ENCODE peak calls at places on chromosomes 16 and 17, in seven cellular contexts. L is A549, G is suprapubic skin, O is ovary, C is stomach, H is esophagus muscularis mucosa, Z is tibial nerve. S is an unnamed sample. For H3K9me3, the result is how much of the 10 kb centered on the place peaks cover.

GRCh38 chr17:17491546-17491988 is 4.6 kb downstream of the RASD1 start:
- DNase-seq in L (no peak), G (peak), O (no peak), C (no peak), H (no peak), Z (no peak), S (peak)

GRCh38 chr17:78476149-78476548 is 97.7 kb downstream of the PGS1 start:
- DNase-seq in L (no peak), G (no peak), O (no peak), C (no peak), H (no peak), Z (no peak), S (no peak)

GRCh38 chr17:65137076-65137935 is at the start of gene RGS9:
- DNase-seq in L (peak), G (peak), O (peak), C (peak), H (peak), Z (peak), S (peak)

GRCh38 chr16:30967795-30968194 is 10.2 kb downstream of the SETD1A start:
- DNase-seq in L (no peak), G (no peak), O (no peak), C (no peak), H (no peak), Z (no peak), S (no peak)

GRCh38 chr16:46970089-46970488 is 3.4 kb downstream of the DNAJA2 start:
- DNase-seq in L (no peak), G (no peak), O (no peak), C (peak), H (no peak), Z (no peak), S (no peak)

GRCh38 chr17:65723356-65723928 is 162.0 kb upstream of the AXIN2 start:
- DNase-seq in L (no peak), G (no peak), O (no peak), C (no peak), H (no peak), Z (no peak), S (no peak)

GRCh38 chr17:78375401-78376079 is 2.9 kb upstream of the PGS1 start:
- DNase-seq in L (peak), G (no peak), O (no peak), C (no peak), H (no peak), Z (no peak), S (peak)

GRCh38 chr17:66652840-66653507 is 181.9 kb upstream of the CACNG5 start:
- DNase-seq in L (no peak), G (no peak), O (no peak), C (no peak), H (no peak), Z (no peak), S (no peak)

GRCh38 chr17:17089796-17090641 is 47.8 kb downstream of the MPRIP start:
- DNase-seq in L (no peak), G (no peak), O (no peak), C (no peak), H (no peak), Z (peak), S (peak)

GRCh38 chr17:62963296-62963695 is 2.7 kb upstream of the TANC2 start:
- DNase-seq in L (peak), G (no peak), O (no peak), C (no peak), H (no peak), Z (no peak), S (no peak)

GRCh38 chr17:77948690-77949114 is 9.8 kb upstream of the TNRC6C start:
- DNase-seq in L (peak), G (no peak), O (no peak), C (no peak), H (no peak), Z (no peak), S (no peak)

GRCh38 chr16:1154291-1154886 is 1.5 kb downstream of the CACNA1H start:
- DNase-seq in L (peak), G (no peak), O (peak), C (no peak), H (no peak), Z (no peak), S (peak)

GRCh38 chr17:75346906-75347305 is 57.7 kb upstream of the SLC25A19 start:
- DNase-seq in L (no peak), G (no peak), O (no peak), C (no peak), H (no peak), Z (no peak), S (no peak)

GRCh38 chr16:89009343-89010209 is 32.6 kb upstream of the CBFA2T3 start:
- DNase-seq in L (no peak), G (peak), O (no peak), C (no peak), H (no peak), Z (no peak), S (peak)

GRCh38 chr17:64148699-64149098 is 18.8 kb upstream of the ERN1 start:
- DNase-seq in L (peak), G (no peak), O (no peak), C (peak), H (no peak), Z (no peak), S (no peak)

GRCh38 chr17:50221500-50222480 is 20.4 kb upstream of the COL1A1 start:
- DNase-seq in L (no peak), G (no peak), O (peak), C (no peak), H (peak), Z (no peak), S (peak)

GRCh38 chr16:57012353-57012752 is 23.0 kb downstream of the NLRC5 start:
- DNase-seq in L (no peak), G (no peak), O (no peak), C (no peak), H (no peak), Z (no peak), S (no peak)

GRCh38 chr16:51666821-51667220 is 515.8 kb upstream of the SALL1 start:
- DNase-seq in L (no peak), G (no peak), O (no peak), C (no peak), H (no peak), Z (no peak), S (no peak)

GRCh38 chr16:54283735-54284318 is 2.8 kb downstream of the IRX3 start:
- DNase-seq in L (no peak), G (peak), O (peak), C (no peak), H (no peak), Z (no peak), S (no peak)

GRCh38 chr16:81448154-81449131 is 3.8 kb downstream of the CMIP start:
- DNase-seq in L (no peak), G (no peak), O (no peak), C (peak), H (no peak), Z (no peak), S (no peak)

GRCh38 chr16:1159325-1159972 is 6.5 kb downstream of the CACNA1H start:
- DNase-seq in L (no peak), G (no peak), O (peak), C (no peak), H (no peak), Z (no peak), S (no peak)

GRCh38 chr17:49565948-49566491 is 9.7 kb upstream of the NXPH3 start:
- DNase-seq in L (no peak), G (no peak), O (peak), C (peak), H (peak), Z (peak), S (peak)

GRCh38 chr17:21146362-21147021 is 19.7 kb downstream of the DHRS7B start:
- DNase-seq in L (no peak), G (no peak), O (no peak), C (no peak), H (no peak), Z (no peak), S (no peak)

GRCh38 chr17:75064460-75064859 is 17.4 kb downstream of the KCTD2 start:
- DNase-seq in L (no peak), G (no peak), O (no peak), C (no peak), H (no peak), Z (no peak), S (no peak)

GRCh38 chr17:78192616-78193015 is 5.5 kb downstream of the AFMID start:
- DNase-seq in L (no peak), G (no peak), O (no peak), C (no peak), H (no peak), Z (no peak), S (no peak)

GRCh38 chr16:88296437-88297177 is 86.2 kb upstream of the ZNF469 start:
- DNase-seq in L (no peak), G (no peak), O (no peak), C (no peak), H (no peak), Z (no peak), S (no peak)

GRCh38 chr17:78300962-78301820 is 58.7 kb downstream of the SOCS3 start:
- DNase-seq in L (peak), G (no peak), O (no peak), C (no peak), H (no peak), Z (no peak), S (no peak)

GRCh38 chr16:56657555-56658430 is at the start of gene MT1F:
- DNase-seq in L (peak), G (peak), O (no peak), C (peak), H (no peak), Z (peak), S (peak)

GRCh38 chr16:83728518-83728917 is 79.3 kb upstream of the HSBP1 start:
- DNase-seq in L (no peak), G (no peak), O (no peak), C (no peak), H (no peak), Z (no peak), S (no peak)

GRCh38 chr17:17835415-17836249 is 1.2 kb downstream of the SREBF1 start:
- DNase-seq in L (no peak), G (no peak), O (peak), C (no peak), H (no peak), Z (no peak), S (no peak)

GRCh38 chr17:76314392-76315227 is 6.5 kb upstream of the QRICH2 start:
- DNase-seq in L (no peak), G (no peak), O (no peak), C (no peak), H (no peak), Z (no peak), S (peak)

GRCh38 chr17:44549736-44550135 is 7.5 kb upstream of the FZD2 start:
- DNase-seq in L (no peak), G (no peak), O (no peak), C (no peak), H (no peak), Z (no peak), S (no peak)

GRCh38 chr17:2347805-2348685 is 10.7 kb downstream of the SGSM2 start:
- DNase-seq in L (peak), G (no peak), O (peak), C (peak), H (no peak), Z (no peak), S (peak)

GRCh38 chr17:27635275-27635823 is 4.4 kb downstream of the LGALS9 start:
- DNase-seq in L (no peak), G (no peak), O (no peak), C (no peak), H (no peak), Z (no peak), S (no peak)

GRCh38 chr16:21150375-21151001 is at the start of gene DNAH3:
- DNase-seq in L (peak), G (no peak), O (no peak), C (no peak), H (no peak), Z (no peak), S (no peak)

GRCh38 chr17:68441064-68441770 is 16.1 kb downstream of the WIPI1 start:
- DNase-seq in L (no peak), G (peak), O (no peak), C (no peak), H (no peak), Z (no peak), S (no peak)

GRCh38 chr17:53722407-53722806 is 100.3 kb upstream of the KIF2B start:
- DNase-seq in L (peak), G (no peak), O (no peak), C (no peak), H (no peak), Z (no peak), S (no peak)

GRCh38 chr17:82884341-82884871 is 44.6 kb upstream of the ZNF750 start:
- DNase-seq in L (no peak), G (no peak), O (no peak), C (no peak), H (no peak), Z (no peak), S (no peak)
- H3K4me3 ChIP-seq in L (no peak), G (no peak), O (no peak), C (no peak), H (no peak), Z (no peak), S (no peak)

GRCh38 chr16:75151798-75152197 is 3.5 kb downstream of the ZFP1 start:
- DNase-seq in L (no peak), G (no peak), O (no peak), C (no peak), H (no peak), Z (no peak), S (no peak)
- H3K9me3 ChIP-seq in L (half or more), G (under half), O (under half), C (under half), H (under half), Z (under half), S (under half)

GRCh38 chr17:41810659-41811548 is 845 bp downstream of the P3H4 start:
- DNase-seq in L (no peak), G (no peak), O (peak), C (peak), H (no peak), Z (no peak), S (peak)

GRCh38 chr17:41813699-41814124 is 908 bp downstream of the FKBP10 start:
- DNase-seq in L (no peak), G (no peak), O (no peak), C (no peak), H (no peak), Z (no peak), S (no peak)

GRCh38 chr17:41813039-41813680 is 356 bp downstream of the FKBP10 start:
- DNase-seq in L (no peak), G (no peak), O (no peak), C (no peak), H (no peak), Z (no peak), S (no peak)

GRCh38 chr17:41812176-41813038 is at the start of gene FKBP10:
- DNase-seq in L (peak), G (no peak), O (peak), C (peak), H (no peak), Z (peak), S (peak)

GRCh38 chr17:41811549-41812175 is at the start of gene P3H4:
- DNase-seq in L (peak), G (no peak), O (peak), C (peak), H (no peak), Z (peak), S (peak)
- TF ChIP-seq EP300 in L (no peak), G (no peak), O (no peak), C (no peak), H (no peak), Z (peak), S (no peak)

GRCh38 chr16:71625113-71625850 is 702 bp upstream of the MARVELD3 start:
- DNase-seq in L (no peak), G (no peak), O (no peak), C (no peak), H (no peak), Z (no peak), S (no peak)
- H3K4me3 ChIP-seq in L (peak), G (peak), O (no peak), C (peak), H (no peak), Z (no peak), S (no peak)

DNA sequence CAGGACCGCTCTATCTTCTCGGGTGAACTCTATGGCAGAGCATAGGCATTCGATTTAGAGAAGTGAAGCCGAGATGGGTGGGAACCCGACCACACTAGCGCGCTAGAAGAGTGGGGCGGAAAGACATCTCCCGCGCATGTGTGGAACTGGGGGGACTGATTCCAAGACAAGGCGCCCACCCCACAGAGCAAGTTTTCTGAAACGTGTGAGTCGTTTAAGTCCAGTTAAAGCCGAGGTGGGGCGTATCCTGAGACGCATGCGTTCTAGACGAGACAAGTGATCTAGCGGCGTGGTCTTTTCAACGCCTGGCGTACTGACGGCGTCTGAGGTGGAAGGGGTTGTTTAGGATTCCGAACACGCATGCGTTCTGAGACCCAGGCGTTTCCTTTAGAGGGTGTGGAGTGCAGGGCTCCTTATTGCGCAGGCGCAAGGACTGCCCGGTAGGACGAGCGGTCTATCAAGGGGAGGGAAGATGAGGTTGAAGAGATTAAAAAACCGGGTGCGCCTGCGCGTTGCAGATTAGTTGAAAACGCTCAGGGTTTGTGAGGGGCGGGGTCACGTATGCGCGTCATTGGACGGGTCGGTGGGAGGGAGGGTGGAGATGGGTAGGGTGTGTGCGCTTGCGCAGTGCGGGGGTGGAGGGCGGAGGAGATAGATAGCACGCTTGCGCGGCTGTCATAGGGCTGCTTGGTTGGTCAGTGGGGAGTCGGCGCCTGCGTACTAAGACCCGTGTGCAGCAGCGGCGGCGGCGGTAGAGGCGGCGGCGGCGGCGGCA is at the start of gene EIF5A:
- DNase-seq in L (peak), G (peak), O (peak), C (peak), H (peak), Z (peak), S (peak)
- H3K9me3 ChIP-seq in L (under half), G (under half), O (under half), C (under half), H (under half), Z (under half), S (under half)

DNA sequence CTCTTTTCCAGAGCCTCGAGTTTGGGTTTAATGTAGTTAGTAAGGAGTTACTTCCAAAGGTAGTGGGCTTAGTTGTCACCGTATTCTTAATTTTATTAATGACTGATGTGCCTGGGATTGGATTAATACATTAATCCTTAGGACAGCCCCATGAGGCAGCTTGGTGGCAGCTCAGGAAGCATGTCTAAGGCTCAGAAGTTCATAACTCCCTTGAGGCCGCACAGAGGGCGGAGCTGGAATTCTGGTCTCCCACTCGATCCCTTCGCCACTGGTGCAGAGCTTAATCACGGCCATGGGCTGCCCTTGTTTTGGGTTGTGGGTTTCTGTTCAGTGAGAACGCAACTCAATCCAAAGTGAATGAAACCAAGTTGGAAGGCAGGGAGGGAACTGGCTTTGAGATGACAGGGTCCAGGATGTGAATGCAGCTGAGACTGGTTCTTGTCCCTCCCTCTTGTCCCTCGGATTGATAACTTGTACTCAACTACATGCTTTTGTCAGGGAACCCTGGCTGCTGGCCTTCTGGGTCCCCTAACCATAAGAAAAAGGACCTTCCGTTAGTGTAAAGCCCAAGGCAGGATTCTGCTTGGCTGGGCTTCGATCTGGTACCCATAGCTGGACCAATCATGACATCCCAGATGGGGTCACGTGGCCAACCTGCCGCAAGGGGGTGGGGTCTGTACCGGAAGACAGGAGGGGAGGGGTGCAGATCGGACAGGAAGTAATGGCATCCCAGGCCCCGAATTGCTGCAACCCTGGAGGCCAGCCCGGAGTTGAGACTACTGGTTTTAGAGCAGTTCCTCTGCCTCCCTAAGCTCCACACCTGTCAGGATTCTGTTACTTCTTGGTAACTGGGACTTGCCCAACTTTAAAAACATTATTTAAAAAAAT is 45.4 kb downstream of the SNX20 start:
- DNase-seq in L (peak), G (no peak), O (no peak), C (no peak), H (no peak), Z (no peak), S (no peak)
- TF ChIP-seq EP300 in L (no peak), G (no peak), O (no peak), C (no peak), H (no peak), Z (no peak), S (no peak)

S was measured in sigmoid colon.